ENCODE peak calls at places on chromosome 11, in six cellular contexts. J, D, H, X, Q and F are unnamed samples.

GRCh38 chr11:126147268-126148111 is 64.0 kb downstream of the RPUSD4 start:
- DNase-seq in J (peak; percentile 19), D (no peak), H (no peak), X (peak; percentile 52), Q (no peak), F (peak; percentile 52)

GRCh38 chr11:11313426-11313825 is 39.6 kb downstream of the CSNK2A3 start:
- DNase-seq in J (peak; percentile 62), D (no peak), H (peak; percentile 24), X (no peak), Q (no peak), F (no peak)

GRCh38 chr11:76188873-76189272 is 17.4 kb downstream of the WNT11 start:
- DNase-seq in J (no peak), D (no peak), H (no peak), X (no peak), Q (no peak), F (no peak)

GRCh38 chr11:69317401-69318092 is 23.6 kb downstream of the MYEOV start:
- DNase-seq in J (peak; percentile 33), D (no peak), H (no peak), X (no peak), Q (no peak), F (no peak)

GRCh38 chr11:22674470-22675426 is 8.3 kb downstream of the GAS2 start:
- DNase-seq in J (no peak), D (no peak), H (peak; percentile 81), X (no peak), Q (no peak), F (no peak)

GRCh38 chr11:20289732-20290131 is 73.8 kb upstream of the HTATIP2 start:
- DNase-seq in J (no peak), D (no peak), H (no peak), X (no peak), Q (no peak), F (no peak)

GRCh38 chr11:65425971-65426838 is 3.6 kb downstream of the NEAT1 start:
- DNase-seq in J (peak; percentile 88), D (no peak), H (peak; percentile 60), X (no peak), Q (no peak), F (no peak)

GRCh38 chr11:80157447-80157846 is 716.6 kb upstream of the TENM4 start:
- DNase-seq in J (no peak), D (no peak), H (no peak), X (no peak), Q (no peak), F (no peak)

GRCh38 chr11:5233268-5233667 is 1.0 kb downstream of the HBD start:
- DNase-seq in J (no peak), D (no peak), H (no peak), X (no peak), Q (no peak), F (no peak)

GRCh38 chr11:69122642-69123431 is 32.9 kb upstream of the SMIM38 start:
- DNase-seq in J (peak; percentile 59), D (peak; percentile 81), H (peak; percentile 84), X (peak; percentile 67), Q (peak; percentile 71), F (peak; percentile 96)

GRCh38 chr11:9849384-9849783 is 185.5 kb downstream of the SWAP70 start:
- DNase-seq in J (no peak), D (no peak), H (no peak), X (no peak), Q (no peak), F (no peak)

GRCh38 chr11:110335358-110335757 is 38.9 kb upstream of the RDX start:
- DNase-seq in J (no peak), D (no peak), H (no peak), X (no peak), Q (no peak), F (no peak)

GRCh38 chr11:134071766-134072403 is 3.0 kb downstream of the JAM3 start:
- DNase-seq in J (peak; percentile 12), D (no peak), H (no peak), X (no peak), Q (no peak), F (no peak)

GRCh38 chr11:95453616-95454118 is 222.7 kb upstream of the SESN3 start:
- DNase-seq in J (no peak), D (peak; percentile 77), H (peak; percentile 64), X (no peak), Q (peak; percentile 68), F (no peak)

GRCh38 chr11:100793525-100793924 is 106.4 kb downstream of the ARHGAP42 start:
- DNase-seq in J (no peak), D (no peak), H (no peak), X (no peak), Q (no peak), F (no peak)

GRCh38 chr11:64063741-64064140 is 28.0 kb downstream of the FLRT1 start:
- DNase-seq in J (no peak), D (no peak), H (no peak), X (no peak), Q (no peak), F (no peak)

GRCh38 chr11:131710511-131710910 is 340.1 kb downstream of the NTM start:
- DNase-seq in J (no peak), D (no peak), H (no peak), X (no peak), Q (no peak), F (no peak)

GRCh38 chr11:75150879-75151278 is at the start of gene SLCO2B1:
- DNase-seq in J (no peak), D (peak; percentile 70), H (peak; percentile 48), X (no peak), Q (no peak), F (no peak)

GRCh38 chr11:121389651-121390050 is 62.5 kb upstream of the SORL1 start:
- DNase-seq in J (no peak), D (peak; percentile 82), H (peak; percentile 28), X (peak; percentile 43), Q (peak; percentile 45), F (peak; percentile 34)

GRCh38 chr11:128480066-128480465 is 107.3 kb downstream of the ETS1 start:
- DNase-seq in J (no peak), D (peak; percentile 58), H (no peak), X (no peak), Q (peak; percentile 44), F (no peak)
- H3K4me1 ChIP-seq in J (peaks cover 7% of the 10 kb centered on the region), D (peaks cover 71% of the 10 kb centered on the region), H (peaks cover 19% of the 10 kb centered on the region), X (no peaks in the 10 kb centered on the region), Q (peaks cover 99% of the 10 kb centered on the region), F (no peaks in the 10 kb centered on the region)

GRCh38 chr11:61756452-61757212 is 4.2 kb downstream of the MYRF start:
- DNase-seq in J (peak; percentile 56), D (no peak), H (peak; percentile 95), X (no peak), Q (no peak), F (no peak)

GRCh38 chr11:61756147-61756451 is 3.7 kb downstream of the MYRF start:
- DNase-seq in J (no peak), D (no peak), H (no peak), X (no peak), Q (no peak), F (no peak)

GRCh38 chr11:61753672-61754071 is 1.2 kb downstream of the MYRF start:
- DNase-seq in J (no peak), D (no peak), H (no peak), X (no peak), Q (no peak), F (no peak)

GRCh38 chr11:61752925-61753551 is 602 bp downstream of the MYRF start:
- DNase-seq in J (no peak), D (no peak), H (peak; percentile 35), X (no peak), Q (no peak), F (no peak)

GRCh38 chr11:61754534-61755482 is 2.4 kb downstream of the MYRF start:
- DNase-seq in J (peak; percentile 82), D (no peak), H (peak; percentile 66), X (no peak), Q (no peak), F (no peak)
- H3K4me1 ChIP-seq in J (peaks cover 61% of the 10 kb centered on the region), D (no peaks in the 10 kb centered on the region), H (peaks cover 69% of the 10 kb centered on the region), X (peaks cover 16% of the 10 kb centered on the region), Q (peaks cover 5% of the 10 kb centered on the region), F (peaks cover 4% of the 10 kb centered on the region)

DNA sequence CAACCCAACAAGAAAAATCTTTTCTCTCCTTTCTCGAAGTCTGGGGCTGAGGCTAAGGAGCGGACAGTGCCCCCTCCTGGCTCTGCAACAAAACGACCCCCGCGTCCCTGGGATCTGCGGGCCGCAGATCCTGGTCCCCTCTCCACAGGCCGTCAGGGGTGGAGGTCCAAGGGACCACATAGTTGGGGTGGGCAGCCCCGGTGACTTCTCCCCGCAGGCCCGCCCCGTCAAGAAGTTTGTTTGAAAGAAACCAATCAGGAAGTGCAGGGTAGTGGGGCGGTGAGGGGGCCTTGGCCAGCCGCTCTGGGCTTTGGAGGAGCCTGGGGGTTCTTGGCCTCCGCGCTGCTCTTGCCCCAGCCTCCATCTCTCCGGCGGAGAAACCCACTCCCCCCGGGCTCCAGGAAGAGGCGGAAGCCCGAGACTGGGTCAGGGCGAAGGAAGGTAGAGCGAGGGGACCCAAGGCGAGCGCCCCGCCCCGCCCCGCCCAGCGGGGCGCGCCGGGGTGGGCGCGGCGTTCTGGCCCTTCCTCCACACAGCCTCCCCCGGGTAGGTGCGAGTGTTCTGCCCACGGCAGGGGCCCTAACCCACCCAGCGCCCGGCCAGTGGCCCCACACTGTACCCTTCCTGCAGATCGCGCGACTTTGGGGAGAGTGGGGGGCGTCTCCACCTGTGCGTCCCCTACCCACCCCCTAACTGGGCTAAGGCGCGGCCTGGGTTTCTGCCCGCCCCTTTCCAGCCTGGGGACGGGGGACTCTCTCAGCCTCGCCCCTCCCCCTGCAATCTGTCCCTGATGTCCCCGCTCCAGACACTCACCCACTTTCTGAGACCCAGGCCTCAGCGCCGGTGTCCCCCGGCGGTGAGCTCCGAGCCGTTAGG is 1.3 kb downstream of the TP53I11 start:
- DNase-seq in J (peak; percentile 73), D (no peak), H (peak; percentile 48), X (peak; percentile 76), Q (peak; percentile 44), F (peak; percentile 83)
- H3K4me1 ChIP-seq in J (peaks cover 15% of the 10 kb centered on the region), D (peaks cover 38% of the 10 kb centered on the region), H (peaks cover 42% of the 10 kb centered on the region), X (peaks cover 52% of the 10 kb centered on the region), Q (peaks cover 73% of the 10 kb centered on the region), F (peaks cover 6% of the 10 kb centered on the region)

GRCh38 chr11:12695878-12696277 is 21.7 kb downstream of the TEAD1 start:
- DNase-seq in J (no peak), D (no peak), H (no peak), X (no peak), Q (no peak), F (no peak)

GRCh38 chr11:12694182-12694531 is 19.9 kb downstream of the TEAD1 start:
- DNase-seq in J (no peak), D (peak; percentile 30), H (peak; percentile 75), X (no peak), Q (no peak), F (no peak)

GRCh38 chr11:12695221-12695794 is 21.1 kb downstream of the TEAD1 start:
- DNase-seq in J (no peak), D (no peak), H (no peak), X (no peak), Q (no peak), F (no peak)

GRCh38 chr11:12698049-12698448 is 23.8 kb downstream of the TEAD1 start:
- DNase-seq in J (no peak), D (no peak), H (no peak), X (no peak), Q (no peak), F (no peak)

DNA sequence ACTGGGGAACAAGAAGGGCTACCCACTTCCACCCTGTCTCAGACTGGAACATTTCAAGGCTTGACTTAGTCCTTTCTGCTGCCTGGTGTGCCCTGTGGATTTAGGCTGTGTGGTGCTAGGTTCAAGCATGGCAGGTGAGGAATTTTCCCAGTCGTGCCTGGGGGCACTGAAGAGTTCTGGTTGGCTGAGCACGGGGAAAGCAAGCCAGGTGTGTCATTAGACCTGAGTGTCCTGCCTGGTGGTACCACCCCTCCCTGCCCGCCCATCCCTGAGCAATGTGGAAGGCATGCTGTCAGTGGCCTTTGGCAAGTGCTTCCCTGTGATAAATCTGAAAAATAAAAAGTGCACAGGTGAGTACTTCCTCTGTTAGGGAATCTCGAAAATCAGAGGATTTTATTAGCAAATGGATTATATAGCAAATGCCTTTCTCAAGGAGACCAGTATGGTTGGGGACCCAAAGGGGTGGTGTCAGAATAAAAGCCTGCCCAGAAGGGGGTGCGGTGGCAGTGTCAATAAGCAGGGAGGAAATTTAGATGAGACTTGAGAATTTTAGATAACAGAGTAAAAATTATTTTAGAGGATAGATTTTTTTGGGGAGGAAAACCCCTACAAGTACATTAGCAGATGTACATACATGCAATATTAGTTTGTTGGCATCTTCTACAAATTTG is 22.8 kb downstream of the TEAD1 start:
- DNase-seq in J (no peak), D (no peak), H (no peak), X (no peak), Q (no peak), F (no peak)
- H3K4me1 ChIP-seq in J (peaks cover 23% of the 10 kb centered on the region), D (peaks cover 42% of the 10 kb centered on the region), H (peaks cover 55% of the 10 kb centered on the region), X (peaks cover 34% of the 10 kb centered on the region), Q (peaks cover 78% of the 10 kb centered on the region), F (peaks cover 33% of the 10 kb centered on the region)